ENCODE peak calls at places on chromosomes 11 and 22, in eight cellular contexts. One of them, this sample, is unnamed.

GRCh38 chr22:17972385-17973181 is 51.8 kb downstream of the MICAL3 start:
- DNase-seq in body of pancreas: peak
- DNase-seq in uterus: peak
- DNase-seq in lower leg skin: no peak
- DNase-seq in GM12891: no peak
- DNase-seq in adrenal gland: peak
- DNase-seq in right lobe of liver: peak
- DNase-seq in HCT116: no peak
- DNase-seq in this sample: peak

GRCh38 chr11:78347956-78348355 is 69.7 kb downstream of the GAB2 start:
- DNase-seq in body of pancreas: no peak
- DNase-seq in uterus: no peak
- DNase-seq in lower leg skin: no peak
- DNase-seq in GM12891: no peak
- DNase-seq in adrenal gland: no peak
- DNase-seq in right lobe of liver: no peak
- DNase-seq in HCT116: no peak
- DNase-seq in this sample: no peak

GRCh38 chr11:134835561-134835960 is 423.5 kb upstream of the B3GAT1 start:
- DNase-seq in body of pancreas: no peak
- DNase-seq in uterus: no peak
- DNase-seq in lower leg skin: peak
- DNase-seq in GM12891: no peak
- DNase-seq in adrenal gland: no peak
- DNase-seq in right lobe of liver: no peak
- DNase-seq in HCT116: no peak
- DNase-seq in this sample: no peak

GRCh38 chr11:75673977-75674582 is 5.2 kb upstream of the MAP6 start:
- DNase-seq in body of pancreas: no peak
- DNase-seq in uterus: no peak
- DNase-seq in lower leg skin: no peak
- DNase-seq in GM12891: no peak
- DNase-seq in adrenal gland: no peak
- DNase-seq in right lobe of liver: no peak
- DNase-seq in HCT116: peak
- DNase-seq in this sample: peak

GRCh38 chr11:134837166-134837886 is 425.3 kb upstream of the B3GAT1 start:
- DNase-seq in body of pancreas: no peak
- DNase-seq in uterus: no peak
- DNase-seq in lower leg skin: peak
- DNase-seq in GM12891: peak
- DNase-seq in adrenal gland: no peak
- DNase-seq in right lobe of liver: no peak
- DNase-seq in HCT116: no peak
- DNase-seq in this sample: no peak

GRCh38 chr11:10322830-10323792 is 18.2 kb downstream of the ADM start:
- DNase-seq in body of pancreas: peak
- DNase-seq in uterus: peak
- DNase-seq in lower leg skin: peak
- DNase-seq in GM12891: no peak
- DNase-seq in adrenal gland: peak
- DNase-seq in right lobe of liver: peak
- DNase-seq in HCT116: peak
- DNase-seq in this sample: peak

GRCh38 chr11:47308050-47308823 is 38.3 kb downstream of the MADD start:
- DNase-seq in body of pancreas: no peak
- DNase-seq in uterus: no peak
- DNase-seq in lower leg skin: peak
- DNase-seq in GM12891: no peak
- DNase-seq in adrenal gland: no peak
- DNase-seq in right lobe of liver: no peak
- DNase-seq in HCT116: no peak
- DNase-seq in this sample: no peak

GRCh38 chr11:123487157-123487744 is 57.2 kb downstream of the GRAMD1B start:
- DNase-seq in body of pancreas: no peak
- DNase-seq in uterus: no peak
- DNase-seq in lower leg skin: no peak
- DNase-seq in GM12891: no peak
- DNase-seq in adrenal gland: no peak
- DNase-seq in right lobe of liver: no peak
- DNase-seq in HCT116: no peak
- DNase-seq in this sample: no peak

GRCh38 chr11:134244593-134244992 is 8.6 kb downstream of the THYN1 start:
- DNase-seq in body of pancreas: no peak
- DNase-seq in uterus: no peak
- DNase-seq in lower leg skin: no peak
- DNase-seq in GM12891: peak
- DNase-seq in adrenal gland: no peak
- DNase-seq in right lobe of liver: no peak
- DNase-seq in HCT116: no peak
- DNase-seq in this sample: no peak

GRCh38 chr22:36123673-36124630 is 36.6 kb downstream of the APOL3 start:
- DNase-seq in body of pancreas: peak
- DNase-seq in uterus: peak
- DNase-seq in lower leg skin: peak
- DNase-seq in GM12891: peak
- DNase-seq in adrenal gland: peak
- DNase-seq in right lobe of liver: peak
- DNase-seq in HCT116: peak
- DNase-seq in this sample: peak
- TF ChIP-seq POLR2A in body of pancreas: peak
- TF ChIP-seq POLR2A in uterus: peak
- TF ChIP-seq POLR2A in lower leg skin: no peak
- TF ChIP-seq POLR2A in GM12891: no peak
- TF ChIP-seq POLR2A in adrenal gland: peak
- TF ChIP-seq POLR2A in right lobe of liver: peak
- TF ChIP-seq POLR2A in HCT116: peak
- TF ChIP-seq POLR2A in this sample: no peak

GRCh38 chr11:118791961-118792578 is 1.1 kb upstream of the DDX6 start:
- DNase-seq in body of pancreas: peak
- DNase-seq in uterus: no peak
- DNase-seq in lower leg skin: no peak
- DNase-seq in GM12891: peak
- DNase-seq in adrenal gland: peak
- DNase-seq in right lobe of liver: peak
- DNase-seq in HCT116: no peak
- DNase-seq in this sample: no peak

GRCh38 chr11:118790357-118791014 is 478 bp downstream of the DDX6 start:
- DNase-seq in body of pancreas: peak
- DNase-seq in uterus: peak
- DNase-seq in lower leg skin: peak
- DNase-seq in GM12891: peak
- DNase-seq in adrenal gland: peak
- DNase-seq in right lobe of liver: peak
- DNase-seq in HCT116: no peak
- DNase-seq in this sample: peak

GRCh38 chr11:118789501-118790356 is 1.2 kb downstream of the DDX6 start:
- DNase-seq in body of pancreas: peak
- DNase-seq in uterus: no peak
- DNase-seq in lower leg skin: no peak
- DNase-seq in GM12891: no peak
- DNase-seq in adrenal gland: no peak
- DNase-seq in right lobe of liver: no peak
- DNase-seq in HCT116: no peak
- DNase-seq in this sample: no peak

GRCh38 chr11:118791015-118791960 is at the start of gene DDX6:
- DNase-seq in body of pancreas: peak
- DNase-seq in uterus: peak
- DNase-seq in lower leg skin: peak
- DNase-seq in GM12891: peak
- DNase-seq in adrenal gland: peak
- DNase-seq in right lobe of liver: peak
- DNase-seq in HCT116: peak
- DNase-seq in this sample: peak

DNA sequence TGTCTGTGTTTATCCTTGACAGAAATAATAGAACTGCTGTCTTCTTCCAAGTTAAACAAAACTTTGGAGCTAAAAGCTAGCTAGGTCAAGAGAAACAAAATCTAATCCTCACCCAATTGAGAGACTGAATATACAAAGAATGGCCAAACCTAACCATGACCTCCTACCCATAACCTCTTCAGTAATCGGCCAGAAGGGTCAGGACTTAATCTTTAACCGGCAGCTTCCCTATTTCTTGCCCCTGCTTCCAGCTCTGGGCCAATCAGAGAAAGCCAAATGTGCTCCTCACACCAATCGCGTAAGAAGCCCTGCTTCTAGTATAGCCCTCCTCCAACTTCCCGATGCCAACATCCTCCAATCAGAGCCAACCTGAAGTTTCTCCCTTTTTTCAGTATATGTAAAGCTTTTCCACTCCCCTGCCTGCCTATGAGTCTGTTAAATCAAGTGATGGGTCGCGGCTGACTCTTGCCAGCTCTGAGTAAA is 1.7 kb upstream of the DDX6 start:
- DNase-seq in body of pancreas: peak
- DNase-seq in uterus: peak
- DNase-seq in lower leg skin: peak
- DNase-seq in GM12891: peak
- DNase-seq in adrenal gland: peak
- DNase-seq in right lobe of liver: peak
- DNase-seq in HCT116: peak
- DNase-seq in this sample: no peak
- TF ChIP-seq POLR2A in body of pancreas: peak
- TF ChIP-seq POLR2A in uterus: peak
- TF ChIP-seq POLR2A in lower leg skin: no peak
- TF ChIP-seq POLR2A in GM12891: peak
- TF ChIP-seq POLR2A in adrenal gland: peak
- TF ChIP-seq POLR2A in right lobe of liver: peak
- TF ChIP-seq POLR2A in HCT116: peak
- TF ChIP-seq POLR2A in this sample: no peak

GRCh38 chr11:83033367-83033766 is 38.3 kb downstream of the RAB30 start:
- DNase-seq in body of pancreas: no peak
- DNase-seq in uterus: no peak
- DNase-seq in lower leg skin: no peak
- DNase-seq in GM12891: no peak
- DNase-seq in adrenal gland: no peak
- DNase-seq in right lobe of liver: no peak
- DNase-seq in HCT116: no peak
- DNase-seq in this sample: no peak

GRCh38 chr11:83033972-83034672 is 37.6 kb downstream of the RAB30 start:
- DNase-seq in body of pancreas: peak
- DNase-seq in uterus: peak
- DNase-seq in lower leg skin: peak
- DNase-seq in GM12891: no peak
- DNase-seq in adrenal gland: no peak
- DNase-seq in right lobe of liver: no peak
- DNase-seq in HCT116: no peak
- DNase-seq in this sample: peak

GRCh38 chr11:83034673-83035014 is 37.1 kb downstream of the RAB30 start:
- DNase-seq in body of pancreas: no peak
- DNase-seq in uterus: no peak
- DNase-seq in lower leg skin: no peak
- DNase-seq in GM12891: no peak
- DNase-seq in adrenal gland: no peak
- DNase-seq in right lobe of liver: no peak
- DNase-seq in HCT116: no peak
- DNase-seq in this sample: no peak

GRCh38 chr11:83036701-83037100 is 35.0 kb downstream of the RAB30 start:
- DNase-seq in body of pancreas: no peak
- DNase-seq in uterus: no peak
- DNase-seq in lower leg skin: no peak
- DNase-seq in GM12891: no peak
- DNase-seq in adrenal gland: no peak
- DNase-seq in right lobe of liver: no peak
- DNase-seq in HCT116: no peak
- DNase-seq in this sample: no peak

DNA sequence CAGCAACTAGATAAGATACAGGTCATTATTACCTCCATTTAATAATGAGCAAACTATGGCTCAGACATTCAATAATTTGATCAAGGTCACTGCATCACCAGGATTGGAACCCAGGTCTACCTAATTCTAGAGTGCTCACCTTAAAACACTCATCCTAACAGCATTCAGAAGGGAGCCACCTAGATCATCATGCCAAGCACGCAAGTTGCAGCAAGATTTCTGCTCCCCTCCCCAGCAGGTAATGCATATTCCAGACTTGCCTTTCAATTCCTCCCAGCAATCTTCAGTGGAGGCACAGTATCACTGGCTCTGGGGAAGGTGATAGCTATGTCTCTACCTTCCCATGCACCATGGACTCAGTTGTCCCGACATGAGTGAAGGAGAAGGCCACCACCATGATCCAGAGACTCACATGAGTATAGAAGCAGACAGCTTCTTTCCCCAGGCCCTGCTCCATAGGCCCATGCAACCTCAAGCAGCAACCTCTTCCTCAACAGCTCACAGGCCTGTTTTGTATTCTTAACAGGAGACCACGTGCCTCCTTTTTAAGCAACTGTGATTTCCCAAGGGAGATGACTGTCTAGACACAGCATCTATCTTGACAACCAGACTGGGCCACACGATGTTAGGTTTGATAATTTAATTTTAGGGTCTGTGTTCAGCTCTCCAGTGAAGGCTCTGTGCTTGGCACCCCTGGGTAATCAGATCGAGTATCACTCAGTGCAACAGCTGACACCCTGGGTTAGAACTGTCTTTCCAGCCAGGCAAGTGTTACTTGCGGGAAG is 36.4 kb downstream of the RAB30 start:
- DNase-seq in body of pancreas: no peak
- DNase-seq in uterus: no peak
- DNase-seq in lower leg skin: no peak
- DNase-seq in GM12891: no peak
- DNase-seq in adrenal gland: no peak
- DNase-seq in right lobe of liver: no peak
- DNase-seq in HCT116: no peak
- DNase-seq in this sample: no peak
- TF ChIP-seq POLR2A in body of pancreas: no peak
- TF ChIP-seq POLR2A in uterus: no peak
- TF ChIP-seq POLR2A in lower leg skin: no peak
- TF ChIP-seq POLR2A in GM12891: no peak
- TF ChIP-seq POLR2A in adrenal gland: no peak
- TF ChIP-seq POLR2A in right lobe of liver: no peak
- TF ChIP-seq POLR2A in HCT116: no peak
- TF ChIP-seq POLR2A in this sample: no peak

GRCh38 chr11:130520231-130520630 is 71.8 kb downstream of the ADAMTS15 start:
- DNase-seq in body of pancreas: peak
- DNase-seq in uterus: peak
- DNase-seq in lower leg skin: no peak
- DNase-seq in GM12891: no peak
- DNase-seq in adrenal gland: no peak
- DNase-seq in right lobe of liver: no peak
- DNase-seq in HCT116: no peak
- DNase-seq in this sample: no peak

GRCh38 chr11:130523166-130523565 is 74.7 kb downstream of the ADAMTS15 start:
- DNase-seq in body of pancreas: no peak
- DNase-seq in uterus: no peak
- DNase-seq in lower leg skin: no peak
- DNase-seq in GM12891: no peak
- DNase-seq in adrenal gland: no peak
- DNase-seq in right lobe of liver: no peak
- DNase-seq in HCT116: no peak
- DNase-seq in this sample: no peak

GRCh38 chr11:130523609-130524008 is 75.2 kb downstream of the ADAMTS15 start:
- DNase-seq in body of pancreas: no peak
- DNase-seq in uterus: no peak
- DNase-seq in lower leg skin: peak
- DNase-seq in GM12891: no peak
- DNase-seq in adrenal gland: no peak
- DNase-seq in right lobe of liver: no peak
- DNase-seq in HCT116: no peak
- DNase-seq in this sample: peak

GRCh38 chr11:130524132-130524790 is 75.8 kb downstream of the ADAMTS15 start:
- DNase-seq in body of pancreas: no peak
- DNase-seq in uterus: no peak
- DNase-seq in lower leg skin: no peak
- DNase-seq in GM12891: no peak
- DNase-seq in adrenal gland: no peak
- DNase-seq in right lobe of liver: no peak
- DNase-seq in HCT116: no peak
- DNase-seq in this sample: no peak

GRCh38 chr11:130522284-130522961 is 74.0 kb downstream of the ADAMTS15 start:
- DNase-seq in body of pancreas: peak
- DNase-seq in uterus: peak
- DNase-seq in lower leg skin: peak
- DNase-seq in GM12891: no peak
- DNase-seq in adrenal gland: peak
- DNase-seq in right lobe of liver: peak
- DNase-seq in HCT116: peak
- DNase-seq in this sample: peak
- TF ChIP-seq POLR2A in body of pancreas: no peak
- TF ChIP-seq POLR2A in uterus: peak
- TF ChIP-seq POLR2A in lower leg skin: no peak
- TF ChIP-seq POLR2A in GM12891: no peak
- TF ChIP-seq POLR2A in adrenal gland: no peak
- TF ChIP-seq POLR2A in right lobe of liver: no peak
- TF ChIP-seq POLR2A in HCT116: no peak
- TF ChIP-seq POLR2A in this sample: no peak

This sample was measured in H54.